ENCODE peak calls at places on chromosome 2, in four cellular contexts. R, V, K and T are unnamed samples.
A peak's percentile ranks its signal among the peaks of the same experiment; 100 is the strongest.

GRCh38 chr2:54999182-54999581 is 51.1 kb downstream of the RTN4 start:
- DNase-seq in R (no peak), K (peak; percentile 82), V (no peak), T (peak; percentile 44)

GRCh38 chr2:26533661-26534060 is 55.7 kb upstream of the OTOF start:
- DNase-seq in R (no peak), K (no peak), V (peak; percentile 27), T (no peak)

GRCh38 chr2:61196671-61197070 is 34.7 kb downstream of the C2orf74 start:
- DNase-seq in R (no peak), K (no peak), V (no peak), T (no peak)

GRCh38 chr2:10328667-10329583 is 26.2 kb downstream of the HPCAL1 start:
- DNase-seq in V (no peak), K (no peak), R (no peak), T (no peak)

GRCh38 chr2:102764083-102764482 is 2.3 kb downstream of the TMEM182 start:
- DNase-seq in R (no peak), V (no peak), K (no peak), T (peak; percentile 11)

GRCh38 chr2:210477496-210477895 is 937 bp upstream of the LANCL1 start:
- DNase-seq in V (no peak), R (peak; percentile 8), K (peak; percentile 65), T (peak; percentile 45)

GRCh38 chr2:192437653-192438052 is 242.9 kb upstream of the TMEFF2 start:
- DNase-seq in V (no peak), K (no peak), R (no peak), T (no peak)

GRCh38 chr2:130190237-130190636 is 8.0 kb downstream of the TUBA3E start:
- DNase-seq in R (no peak), K (no peak), V (no peak), T (no peak)

GRCh38 chr2:182822733-182823132 is 43.7 kb downstream of the FRZB start:
- DNase-seq in V (no peak), K (no peak), R (no peak), T (no peak)

GRCh38 chr2:219688560-219689445 is 61.4 kb downstream of the SLC4A3 start:
- DNase-seq in K (peak; percentile 38), V (no peak), R (peak; percentile 29), T (peak; percentile 93)

GRCh38 chr2:144770616-144771230 is 250.8 kb upstream of the ZEB2 start:
- DNase-seq in K (no peak), V (no peak), R (no peak), T (no peak)

GRCh38 chr2:220043155-220043992 is 415.9 kb downstream of the SLC4A3 start:
- DNase-seq in K (peak; percentile 43), V (no peak), R (no peak), T (no peak)

GRCh38 chr2:239399404-239399999 is 1.3 kb downstream of the HDAC4 start:
- DNase-seq in K (peak; percentile 53), V (no peak), R (peak; percentile 71), T (peak; percentile 25)

GRCh38 chr2:122754561-122754960 is 999.1 kb downstream of the TSN start:
- DNase-seq in V (no peak), R (no peak), K (no peak), T (no peak)

GRCh38 chr2:161104054-161104553 is 56.1 kb upstream of the TANK start:
- DNase-seq in K (no peak), V (no peak), R (no peak), T (no peak)

GRCh38 chr2:122023059-122023879 is 267.8 kb downstream of the TSN start:
- DNase-seq in K (no peak), V (no peak), R (no peak), T (no peak)

GRCh38 chr2:187580462-187581124 is 26.4 kb upstream of the TFPI start:
- DNase-seq in K (peak; percentile 85), V (no peak), R (peak; percentile 72), T (peak; percentile 74)

GRCh38 chr2:59277656-59278055 is 1036.5 kb upstream of the FANCL start:
- DNase-seq in V (no peak), R (no peak), K (no peak), T (peak; percentile 69)

GRCh38 chr2:241050624-241051577 is 51.2 kb downstream of the MTERF4 start:
- DNase-seq in K (no peak), R (no peak), V (no peak), T (no peak)

GRCh38 chr2:229153307-229153706 is 117.8 kb downstream of the PID1 start:
- DNase-seq in V (no peak), R (no peak), K (no peak), T (no peak)

GRCh38 chr2:239116456-239117246 is 268.8 kb downstream of the TWIST2 start:
- DNase-seq in K (peak; percentile 63), V (no peak), R (no peak), T (peak; percentile 26)

GRCh38 chr2:169736902-169737301 is 3.3 kb downstream of the KLHL23 start:
- DNase-seq in R (no peak), V (no peak), K (no peak), T (no peak)

GRCh38 chr2:157447751-157448150 is 3.9 kb upstream of the CYTIP start:
- DNase-seq in R (no peak), V (no peak), K (no peak), T (no peak)

GRCh38 chr2:210768329-210768910 is 212.0 kb downstream of the CPS1 start:
- DNase-seq in V (no peak), K (no peak), R (no peak), T (no peak)

GRCh38 chr2:194320520-194320919 is 1336.5 kb upstream of the SLC39A10 start:
- DNase-seq in K (no peak), V (no peak), R (no peak), T (no peak)

GRCh38 chr2:229955663-229956062 is 33.4 kb downstream of the FBXO36 start:
- DNase-seq in K (no peak), R (no peak), V (no peak), T (peak; percentile 28)

GRCh38 chr2:238203104-238203972 is at the start of gene ILKAP:
- DNase-seq in V (peak; percentile 95), K (peak; percentile 94), R (peak; percentile 96), T (peak; percentile 48)

GRCh38 chr2:69948963-69949645 is 12.3 kb downstream of the ASPRV1 start:
- DNase-seq in R (no peak), V (no peak), K (no peak), T (no peak)

GRCh38 chr2:231187736-231188505 is 10.5 kb upstream of the ARMC9 start:
- DNase-seq in V (no peak), K (peak; percentile 40), R (peak; percentile 63), T (no peak)

GRCh38 chr2:169071455-169071854 is 2.1 kb downstream of the DHRS9 start:
- DNase-seq in R (no peak), K (no peak), V (no peak), T (no peak)

GRCh38 chr2:18883626-18884456 is 294.5 kb upstream of the NT5C1B start:
- DNase-seq in V (no peak), K (peak; percentile 61), R (no peak), T (peak; percentile 41)

GRCh38 chr2:237541242-237541641 is 25.1 kb upstream of the PRLH start:
- DNase-seq in K (no peak), V (no peak), R (no peak), T (no peak)

GRCh38 chr2:236656166-236656565 is 86.5 kb downstream of the ACKR3 start:
- DNase-seq in K (no peak), V (no peak), R (no peak), T (no peak)

GRCh38 chr2:170548304-170548703 is 166.8 kb upstream of the SP5 start:
- DNase-seq in K (no peak), V (no peak), R (no peak), T (no peak)

GRCh38 chr2:195473802-195474201 is 183.2 kb upstream of the SLC39A10 start:
- DNase-seq in V (no peak), K (no peak), R (no peak), T (no peak)

GRCh38 chr2:223669453-223670225 is 67.5 kb upstream of the SCG2 start:
- DNase-seq in V (no peak), K (peak; percentile 54), R (no peak), T (peak; percentile 10)

GRCh38 chr2:240591226-240591625 is 4.7 kb downstream of the CAPN10 start:
- DNase-seq in R (no peak), V (no peak), K (peak; percentile 11), T (no peak)

DNA sequence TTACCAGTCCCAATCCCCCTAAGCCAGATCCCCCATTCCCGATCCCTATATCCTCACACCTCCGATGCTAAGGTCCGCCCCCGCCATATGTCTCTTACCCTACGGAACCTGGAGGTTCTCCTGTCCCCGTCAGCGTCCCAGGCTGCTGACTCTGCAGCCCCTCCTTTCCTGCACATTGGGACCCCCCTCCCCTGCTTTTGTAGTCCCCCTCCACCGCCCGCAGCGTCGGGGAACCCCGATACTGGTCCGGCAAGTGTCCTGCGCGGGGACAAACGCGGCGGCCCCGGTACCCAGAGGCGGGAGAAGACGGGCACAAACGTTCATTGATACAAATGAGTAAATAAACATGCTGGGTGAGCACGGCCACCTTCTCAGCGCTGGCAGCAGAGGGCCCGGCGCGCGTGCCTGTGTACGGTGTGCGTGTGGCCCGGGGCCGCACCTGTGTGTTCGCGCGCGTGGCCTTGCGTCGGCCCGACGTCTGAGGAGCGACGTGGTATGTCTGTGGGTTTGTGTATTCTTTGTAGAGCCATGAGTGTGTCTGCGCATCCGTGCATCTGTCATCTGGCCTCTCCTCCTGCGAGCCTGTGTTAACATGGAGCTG is 2.0 kb upstream of the CYP26B1 start:
- DNase-seq in R (no peak), V (no peak), K (peak; percentile 49), T (no peak)
- H3K4me3 ChIP-seq in R (peak overlapping the region; percentile 49), V (peak overlapping the region; percentile 73), K (peak overlapping the region; percentile 71), T (peak overlapping the region; percentile 37)

GRCh38 chr2:128185576-128185975 is 94.6 kb downstream of the UGGT1 start:
- DNase-seq in V (no peak), R (no peak), K (no peak), T (no peak)
- H3K4me3 ChIP-seq in V (no peak overlapping the region), R (no peak overlapping the region), K (no peak overlapping the region), T (no peak overlapping the region)

DNA sequence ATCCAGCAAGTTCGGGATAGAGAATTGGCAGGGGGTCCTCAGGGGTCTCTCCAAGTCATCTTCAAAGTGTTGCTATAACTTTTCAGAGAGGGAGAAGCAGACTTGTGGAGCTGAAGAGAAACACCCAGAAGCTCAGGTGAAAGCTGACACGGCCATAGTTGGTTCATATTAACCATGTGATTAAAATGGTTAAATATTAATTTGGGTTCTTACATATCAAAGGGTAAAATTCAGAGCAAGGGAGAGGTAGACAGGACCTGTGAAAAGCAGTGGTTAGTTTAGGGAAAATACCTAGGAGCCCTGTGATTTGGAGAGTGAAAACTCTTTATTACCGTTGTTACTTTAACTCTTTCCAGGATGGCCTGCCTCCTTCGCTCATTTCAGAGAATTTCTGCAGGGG is at the start of gene UGT1A6:
- DNase-seq in R (no peak), V (no peak), K (no peak), T (no peak)
- H3K4me3 ChIP-seq in R (no peak within 1 kb of the TSS), V (no peak within 1 kb of the TSS), K (no peak within 1 kb of the TSS), T (peak within 1 kb of the TSS; percentile 61)

DNA sequence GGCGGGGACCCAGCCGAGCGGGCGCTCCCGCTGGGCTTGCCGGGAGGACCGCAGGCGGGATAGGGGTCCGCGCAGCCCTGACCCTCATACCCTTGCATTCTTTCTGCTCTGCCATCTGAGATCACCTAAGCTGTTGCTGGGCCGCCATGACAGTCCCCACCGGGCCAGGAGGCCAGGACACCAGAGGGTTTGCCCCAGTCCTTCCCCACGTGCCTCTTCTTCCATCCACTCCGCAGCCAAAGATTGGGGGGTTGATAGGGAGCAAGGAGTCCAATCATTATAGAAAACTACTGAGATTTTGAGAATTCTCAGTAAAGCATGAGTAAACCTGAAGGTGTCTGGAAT is 451 bp upstream of the GRB14 start:
- DNase-seq in R (no peak), K (no peak), V (no peak), T (no peak)
- H3K4me3 ChIP-seq in R (peak overlapping the region; percentile 33), K (peak overlapping the region; percentile 69), V (peak overlapping the region; percentile 73), T (peak overlapping the region; percentile 65)